ENCODE peak calls at places on chromosomes 11 and 22, in ten cellular contexts. N, K, W, Y, A, M, O, I, L and X are unnamed samples.

GRCh38 chr11:45921561-45922424 is 663 bp upstream of the LARGE2 start:
- DNase-seq in N (no peak), K (no peak), W (no peak), Y (no peak), A (peak), M (no peak), O (peak), I (peak), L (no peak), X (peak)

GRCh38 chr22:35915477-35916013 is 113.1 kb downstream of the RBFOX2 start:
- DNase-seq in N (peak), K (peak), W (no peak), Y (no peak), A (no peak), M (no peak), O (no peak), I (no peak), L (no peak), X (no peak)

GRCh38 chr11:11070976-11071375 is 213.1 kb upstream of the ZBED5 start:
- DNase-seq in N (no peak), K (no peak), W (no peak), Y (no peak), A (no peak), M (no peak), O (no peak), I (no peak), L (no peak), X (no peak)

GRCh38 chr11:60831143-60831500 is 10.8 kb upstream of the CCDC86 start:
- DNase-seq in N (peak), K (peak), W (peak), Y (peak), A (peak), M (peak), O (peak), I (no peak), L (peak), X (peak)

GRCh38 chr22:39349967-39350802 is at the start of gene SYNGR1:
- DNase-seq in N (no peak), K (no peak), W (peak), Y (no peak), A (no peak), M (peak), O (peak), I (no peak), L (no peak), X (peak)

GRCh38 chr11:79600747-79601146 is 159.9 kb upstream of the TENM4 start:
- DNase-seq in N (no peak), K (no peak), W (no peak), Y (no peak), A (no peak), M (peak), O (no peak), I (no peak), L (no peak), X (no peak)

GRCh38 chr11:2415601-2416380 is 15.2 kb downstream of the TSSC4 start:
- DNase-seq in N (no peak), K (no peak), W (no peak), Y (no peak), A (no peak), M (no peak), O (no peak), I (no peak), L (no peak), X (no peak)

GRCh38 chr22:45337536-45337935 is 27.8 kb downstream of the FAM118A start:
- DNase-seq in N (no peak), K (no peak), W (no peak), Y (no peak), A (no peak), M (no peak), O (no peak), I (no peak), L (no peak), X (no peak)

GRCh38 chr11:108838102-108838803 is 173.4 kb downstream of the DDX10 start:
- DNase-seq in N (no peak), K (no peak), W (no peak), Y (no peak), A (no peak), M (no peak), O (no peak), I (no peak), L (no peak), X (no peak)

GRCh38 chr11:111736621-111737055 is 29.6 kb downstream of the PPP2R1B start:
- DNase-seq in N (peak), K (no peak), W (no peak), Y (no peak), A (no peak), M (no peak), O (no peak), I (no peak), L (no peak), X (no peak)

GRCh38 chr11:123575441-123575840 is 79.0 kb downstream of the SCN3B start:
- DNase-seq in N (no peak), K (no peak), W (no peak), Y (no peak), A (no peak), M (no peak), O (no peak), I (no peak), L (no peak), X (no peak)

GRCh38 chr11:75720639-75721038 is 3.0 kb downstream of the MOGAT2 start:
- DNase-seq in N (no peak), K (no peak), W (no peak), Y (no peak), A (no peak), M (no peak), O (no peak), I (no peak), L (no peak), X (no peak)

GRCh38 chr11:1225386-1226225 is 2.7 kb downstream of the MUC5B start:
- DNase-seq in N (no peak), K (no peak), W (peak), Y (no peak), A (no peak), M (no peak), O (peak), I (no peak), L (no peak), X (no peak)

GRCh38 chr11:123783536-123783935 is 22.6 kb downstream of the OR6M1 start:
- DNase-seq in N (no peak), K (no peak), W (no peak), Y (no peak), A (no peak), M (no peak), O (no peak), I (no peak), L (no peak), X (no peak)

GRCh38 chr11:18091731-18092130 is 14.2 kb downstream of the SAAL1 start:
- DNase-seq in N (no peak), K (peak), W (no peak), Y (no peak), A (no peak), M (no peak), O (no peak), I (no peak), L (no peak), X (no peak)

GRCh38 chr22:30883586-30884145 is 84.9 kb downstream of the MORC2 start:
- DNase-seq in N (no peak), K (no peak), W (no peak), Y (no peak), A (no peak), M (no peak), O (no peak), I (no peak), L (no peak), X (peak)

GRCh38 chr11:24623121-24623520 is 126.3 kb downstream of the LUZP2 start:
- DNase-seq in N (no peak), K (peak), W (no peak), Y (no peak), A (no peak), M (no peak), O (no peak), I (no peak), L (no peak), X (no peak)